ENCODE peak calls at places on chromosome 19, in nine cellular contexts. Y is LHCN-M2; E is activated CD4-positive, alpha-beta T cell treated with anti-CD3 and anti-CD28 coated beads, Interleukin-2, amount 50 U/mL, for 48 hours; L is NCI-H69; V is HTR-8/SVneo; U is fibroblast of lung; Z is sciatic nerve; K is germinal center; D is substantia nigra. R is an unnamed sample.

GRCh38 chr19:51272183-51272817 is 21.4 kb downstream of the SIGLECL1 start:
- DNase-seq in E (no peak), D (no peak), K (no peak), Z (no peak), V (no peak), U (no peak), L (no peak), Y (no peak), R (no peak)

GRCh38 chr19:49635530-49636229 is 4.3 kb downstream of the RRAS start:
- DNase-seq in V (no peak), Y (no peak), D (no peak), K (no peak), L (peak; percentile 46), U (no peak), Z (no peak), E (no peak), R (no peak)

GRCh38 chr19:1852294-1852646 is 4.0 kb upstream of the REXO1 start:
- DNase-seq in K (no peak), E (no peak), Z (no peak), V (no peak), U (no peak), D (no peak), Y (no peak), L (peak; percentile 80), R (no peak)

GRCh38 chr19:2555422-2556220 is 79.7 kb downstream of the GADD45B start:
- DNase-seq in E (no peak), U (no peak), V (no peak), D (no peak), L (no peak), Y (no peak), K (no peak), Z (peak; percentile 54), R (no peak)

GRCh38 chr19:14795078-14795721 is 16.8 kb upstream of the ADGRE2 start:
- DNase-seq in Z (no peak), K (no peak), E (no peak), D (no peak), L (no peak), V (no peak), U (no peak), Y (no peak), R (no peak)

GRCh38 chr19:14139944-14140343 is 3.6 kb upstream of the ASF1B start:
- DNase-seq in L (no peak), Y (no peak), K (no peak), E (no peak), D (no peak), Z (no peak), V (no peak), U (no peak), R (peak; percentile 43)

GRCh38 chr19:33815410-33816340 is 19.0 kb downstream of the KCTD15 start:
- DNase-seq in L (no peak), Z (peak; percentile 40), D (no peak), Y (no peak), V (no peak), U (peak; percentile 50), K (no peak), E (no peak), R (no peak)

GRCh38 chr19:782195-783043 is 14.8 kb upstream of the PTBP1 start:
- DNase-seq in K (no peak), U (peak; percentile 33), Y (peak; percentile 76), V (peak; percentile 75), D (no peak), Z (no peak), L (no peak), E (no peak), R (no peak)

GRCh38 chr19:384801-385169 is 24.2 kb downstream of the C2CD4C start:
- DNase-seq in Z (no peak), U (no peak), L (no peak), V (no peak), Y (no peak), D (no peak), K (no peak), E (no peak), R (no peak)

GRCh38 chr19:47598407-47599349 is 10.3 kb upstream of the BICRA start:
- DNase-seq in L (peak; percentile 24), V (peak; percentile 91), Z (no peak), E (no peak), Y (peak; percentile 96), D (no peak), K (no peak), U (peak; percentile 96), R (peak; percentile 37)

GRCh38 chr19:51692065-51692915 is 840 bp upstream of the SPACA6 start:
- DNase-seq in K (no peak), Y (no peak), U (no peak), Z (no peak), E (no peak), D (no peak), V (no peak), L (peak; percentile 80), R (no peak)

GRCh38 chr19:1745589-1746031 is 7.7 kb upstream of the ONECUT3 start:
- DNase-seq in E (no peak), Y (no peak), U (no peak), V (no peak), K (no peak), Z (no peak), D (no peak), L (peak; percentile 61), R (no peak)

GRCh38 chr19:10499550-10500246 is 3.5 kb downstream of the KEAP1 start:
- DNase-seq in V (no peak), U (no peak), Y (no peak), K (no peak), Z (no peak), D (no peak), E (no peak), L (no peak), R (no peak)

GRCh38 chr19:42197375-42197817 is 20.1 kb downstream of the DEDD2 start:
- DNase-seq in D (no peak), E (no peak), Z (no peak), K (no peak), V (no peak), Y (no peak), U (no peak), L (no peak), R (no peak)

GRCh38 chr19:3796358-3796757 is 10.2 kb upstream of the MATK start:
- DNase-seq in V (no peak), U (no peak), K (no peak), Z (no peak), Y (no peak), D (no peak), E (no peak), L (no peak), R (no peak)

GRCh38 chr19:3868770-3869456 is at the start of gene ZFR2:
- DNase-seq in Y (no peak), E (peak; percentile 25), L (peak; percentile 46), Z (no peak), K (no peak), V (no peak), D (no peak), U (no peak), R (peak; percentile 11)

GRCh38 chr19:1237754-1238372 is at the start of gene CBARP:
- DNase-seq in Y (no peak), U (no peak), Z (peak; percentile 78), D (no peak), L (peak; percentile 77), K (no peak), E (peak; percentile 51), V (no peak), R (no peak)

GRCh38 chr19:48633148-48634035 is 3.8 kb downstream of the DBP start:
- DNase-seq in U (no peak), K (no peak), Z (peak; percentile 72), D (no peak), Y (no peak), L (no peak), V (no peak), E (no peak), R (no peak)

GRCh38 chr19:28569132-28570114 is 643.5 kb downstream of the UQCRFS1 start:
- DNase-seq in V (no peak), D (no peak), Z (no peak), L (no peak), E (no peak), U (no peak), Y (no peak), K (no peak), R (no peak)

GRCh38 chr19:3479177-3479818 is 1.0 kb downstream of the SMIM24 start:
- DNase-seq in E (peak; percentile 39), U (no peak), L (peak; percentile 74), K (peak; percentile 84), D (no peak), Z (no peak), V (no peak), Y (peak; percentile 41), R (no peak)

GRCh38 chr19:24051516-24051915 is 35.5 kb upstream of the ZNF254 start:
- DNase-seq in L (no peak), Z (no peak), Y (no peak), K (no peak), E (no peak), U (no peak), D (no peak), V (no peak), R (no peak)

GRCh38 chr19:35755550-35756371 is 1.1 kb downstream of the HSPB6 start:
- DNase-seq in Y (no peak), K (no peak), U (peak; percentile 86), E (peak; percentile 62), V (no peak), Z (peak; percentile 93), L (peak; percentile 87), D (no peak), R (no peak)

GRCh38 chr19:7970716-7971448 is 27.4 kb upstream of the TIMM44 start:
- DNase-seq in E (peak; percentile 45), U (peak; percentile 43), K (peak; percentile 14), V (peak; percentile 61), D (no peak), Y (peak; percentile 29), L (peak; percentile 52), Z (no peak), R (peak; percentile 49)

GRCh38 chr19:49924004-49924880 is 4.8 kb upstream of the ATF5 start:
- DNase-seq in V (no peak), K (no peak), D (no peak), E (no peak), Y (no peak), U (peak; percentile 39), L (peak; percentile 34), Z (no peak), R (no peak)

GRCh38 chr19:38457202-38457601 is 23.7 kb downstream of the RYR1 start:
- DNase-seq in D (no peak), Z (no peak), V (no peak), U (no peak), E (no peak), Y (no peak), K (no peak), L (no peak), R (no peak)

GRCh38 chr19:30648321-30648720 is 276.1 kb downstream of the ZNF536 start:
- DNase-seq in V (no peak), E (no peak), Y (no peak), L (no peak), U (no peak), D (no peak), K (no peak), Z (no peak), R (peak; percentile 67)

GRCh38 chr19:31436121-31436776 is 87.0 kb upstream of the TSHZ3 start:
- DNase-seq in D (no peak), V (no peak), E (no peak), Z (no peak), L (no peak), U (no peak), K (no peak), Y (peak; percentile 93), R (no peak)

GRCh38 chr19:41264581-41265375 is 606 bp downstream of the HNRNPUL1 start:
- DNase-seq in U (peak; percentile 32), E (peak; percentile 81), L (peak; percentile 78), Z (peak; percentile 77), Y (peak; percentile 45), D (no peak), K (peak; percentile 60), V (peak; percentile 52), R (peak; percentile 14)

GRCh38 chr19:1252221-1252817 is 3.9 kb downstream of the MIDN start:
- DNase-seq in L (peak; percentile 49), Z (peak; percentile 92), K (peak; percentile 44), E (peak; percentile 76), U (peak; percentile 98), Y (peak; percentile 87), D (peak; percentile 82), V (no peak), R (peak; percentile 89)

GRCh38 chr19:1393841-1394240 is 7.5 kb downstream of the GAMT start:
- DNase-seq in L (no peak), Z (no peak), K (no peak), V (no peak), Y (no peak), E (no peak), D (no peak), U (no peak), R (no peak)

GRCh38 chr19:31312004-31312403 is 37.2 kb downstream of the TSHZ3 start:
- DNase-seq in E (peak; percentile 55), K (no peak), L (no peak), Z (no peak), U (peak; percentile 68), V (no peak), Y (peak; percentile 70), D (no peak), R (no peak)